ENCODE peak calls at places on chromosome 7, in seven cellular contexts. Z, B, M, X, H, I and D are unnamed samples.

GRCh38 chr7:66213637-66214036 is 8.5 kb downstream of the TPST1 start:
- DNase-seq in M (no peak), I (peak; percentile 28), Z (peak; percentile 25), X (no peak), H (no peak), B (no peak), D (no peak)

GRCh38 chr7:22665816-22666375 is 61.1 kb upstream of the IL6 start:
- DNase-seq in M (no peak), I (no peak), X (no peak), Z (peak; percentile 53), H (no peak), B (no peak), D (no peak)

GRCh38 chr7:78141533-78142281 is 343.1 kb downstream of the PHTF2 start:
- DNase-seq in H (no peak), I (peak; percentile 83), B (no peak), X (no peak), Z (peak; percentile 88), M (no peak), D (no peak)

GRCh38 chr7:151901828-151902227 is 24.9 kb upstream of the PRKAG2 start:
- DNase-seq in H (no peak), Z (no peak), X (no peak), I (no peak), B (no peak), M (no peak), D (no peak)

GRCh38 chr7:131652194-131652593 is 95.8 kb upstream of the PODXL start:
- DNase-seq in B (no peak), X (no peak), M (no peak), H (no peak), I (no peak), Z (no peak), D (no peak)

GRCh38 chr7:2162959-2163358 is 69.8 kb downstream of the MAD1L1 start:
- DNase-seq in M (no peak), X (no peak), B (no peak), H (no peak), Z (no peak), I (no peak), D (no peak)

GRCh38 chr7:71140264-71140663 is 8.3 kb downstream of the GALNT17 start:
- DNase-seq in M (no peak), X (no peak), I (no peak), Z (no peak), H (no peak), B (no peak), D (no peak)

GRCh38 chr7:5867060-5867459 is 13.5 kb upstream of the OCM start:
- DNase-seq in M (no peak), H (no peak), Z (no peak), X (no peak), I (no peak), B (no peak), D (no peak)

GRCh38 chr7:100544949-100545635 is 6.1 kb downstream of the AGFG2 start:
- DNase-seq in B (no peak), Z (peak; percentile 26), I (no peak), X (no peak), H (no peak), M (no peak), D (peak; percentile 51)

GRCh38 chr7:55348502-55348901 is 16.6 kb upstream of the LANCL2 start:
- DNase-seq in Z (peak; percentile 37), B (no peak), M (no peak), H (no peak), I (no peak), X (no peak), D (peak; percentile 74)

GRCh38 chr7:116277070-116277469 is 66.7 kb downstream of the TES start:
- DNase-seq in B (no peak), M (no peak), I (no peak), H (no peak), Z (no peak), X (no peak), D (no peak)

GRCh38 chr7:151732834-151733585 is 143.9 kb downstream of the PRKAG2 start:
- DNase-seq in Z (peak; percentile 36), M (no peak), X (no peak), H (no peak), B (no peak), I (peak; percentile 49), D (peak; percentile 16)

GRCh38 chr7:33909755-33910154 is 4.4 kb downstream of the BMPER start:
- DNase-seq in H (no peak), Z (no peak), X (no peak), M (no peak), B (no peak), I (no peak), D (no peak)

GRCh38 chr7:157824011-157824818 is 487.4 kb downstream of the DNAJB6 start:
- DNase-seq in B (no peak), X (no peak), Z (no peak), I (no peak), H (no peak), M (no peak), D (no peak)

GRCh38 chr7:138116156-138116555 is 39.9 kb downstream of the AKR1D1 start:
- DNase-seq in H (no peak), M (no peak), B (peak; percentile 91), X (no peak), I (peak; percentile 72), Z (peak; percentile 32), D (peak; percentile 64)

GRCh38 chr7:123282181-123282580 is 82.4 kb upstream of the SLC13A1 start:
- DNase-seq in Z (no peak), H (no peak), B (peak; percentile 34), I (peak; percentile 30), M (no peak), X (no peak), D (no peak)

GRCh38 chr7:105199372-105199771 is 185.4 kb downstream of the KMT2E start:
- DNase-seq in M (no peak), X (no peak), B (no peak), I (peak; percentile 32), Z (peak; percentile 24), H (no peak), D (no peak)

GRCh38 chr7:153470004-153470671 is 582.1 kb upstream of the DPP6 start:
- DNase-seq in I (no peak), X (no peak), M (no peak), H (no peak), B (no peak), Z (no peak), D (no peak)

GRCh38 chr7:1473864-1474512 is 14.7 kb upstream of the MICALL2 start:
- DNase-seq in B (peak; percentile 92), M (peak; percentile 96), Z (peak; percentile 79), I (peak; percentile 77), H (peak; percentile 94), X (peak; percentile 78), D (peak; percentile 94)

GRCh38 chr7:47269466-47269836 is 312.5 kb downstream of the TNS3 start:
- DNase-seq in B (no peak), I (no peak), H (no peak), X (no peak), Z (no peak), M (no peak), D (no peak)

GRCh38 chr7:48089415-48089975 is 430 bp downstream of the UPP1 start:
- DNase-seq in B (peak; percentile 91), M (peak; percentile 91), X (no peak), H (no peak), Z (no peak), I (no peak), D (peak; percentile 78)

GRCh38 chr7:68888971-68889385 is 709.3 kb upstream of the AUTS2 start:
- DNase-seq in B (peak; percentile 40), M (no peak), H (no peak), Z (no peak), X (no peak), I (no peak), D (no peak)
- H3K4ac ChIP-seq in B (no peak overlapping the region), M (no peak overlapping the region), H (no peak overlapping the region), Z (no peak overlapping the region), X (no peak overlapping the region), I (no peak overlapping the region), D (no peak overlapping the region)

GRCh38 chr7:106915407-106915806 is 50.3 kb downstream of the PIK3CG start:
- DNase-seq in I (no peak), X (no peak), Z (no peak), M (no peak), B (no peak), H (no peak), D (no peak)

GRCh38 chr7:106911959-106912358 is 46.9 kb downstream of the PIK3CG start:
- DNase-seq in I (no peak), H (no peak), X (no peak), B (no peak), Z (no peak), M (no peak), D (no peak)

GRCh38 chr7:106914018-106914607 is 49.0 kb downstream of the PIK3CG start:
- DNase-seq in Z (no peak), H (no peak), M (no peak), B (no peak), X (no peak), I (no peak), D (no peak)

GRCh38 chr7:106916689-106917088 is 51.6 kb downstream of the PIK3CG start:
- DNase-seq in Z (peak; percentile 15), X (no peak), H (no peak), M (no peak), I (no peak), B (no peak), D (no peak)

GRCh38 chr7:106915873-106916272 is 50.8 kb downstream of the PIK3CG start:
- DNase-seq in M (no peak), Z (no peak), H (no peak), B (no peak), X (no peak), I (no peak), D (no peak)
- H2AK5ac ChIP-seq in M (no peak overlapping the region), Z (no peak overlapping the region), H (no peak overlapping the region), B (no peak overlapping the region), X (no peak overlapping the region), I (no peak overlapping the region), D (no peak overlapping the region)

DNA sequence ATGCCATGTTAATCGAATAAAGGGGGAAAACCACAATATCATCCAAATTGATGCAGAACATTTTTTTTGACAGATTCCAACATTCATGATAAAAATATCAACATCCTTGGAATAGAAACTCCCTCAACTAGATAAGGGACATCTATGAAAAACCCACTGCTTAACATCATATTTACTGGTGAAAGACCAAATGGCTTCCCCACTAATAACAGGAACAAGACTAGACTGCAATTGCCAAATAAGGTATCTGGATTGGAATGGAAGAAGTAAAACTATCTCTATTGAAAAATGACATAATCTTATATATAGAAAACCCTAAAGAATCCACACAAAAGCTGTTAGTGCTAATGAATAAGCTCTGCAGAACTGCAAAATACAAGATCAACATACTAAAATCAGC is 27.8 kb downstream of the SMURF1 start:
- DNase-seq in M (no peak), X (no peak), B (no peak), H (no peak), Z (no peak), I (no peak), D (no peak)
- H3K4me2 ChIP-seq in M (no peak overlapping the region), X (no peak overlapping the region), B (no peak overlapping the region), H (no peak overlapping the region), Z (no peak overlapping the region), I (no peak overlapping the region), D (no peak overlapping the region)

DNA sequence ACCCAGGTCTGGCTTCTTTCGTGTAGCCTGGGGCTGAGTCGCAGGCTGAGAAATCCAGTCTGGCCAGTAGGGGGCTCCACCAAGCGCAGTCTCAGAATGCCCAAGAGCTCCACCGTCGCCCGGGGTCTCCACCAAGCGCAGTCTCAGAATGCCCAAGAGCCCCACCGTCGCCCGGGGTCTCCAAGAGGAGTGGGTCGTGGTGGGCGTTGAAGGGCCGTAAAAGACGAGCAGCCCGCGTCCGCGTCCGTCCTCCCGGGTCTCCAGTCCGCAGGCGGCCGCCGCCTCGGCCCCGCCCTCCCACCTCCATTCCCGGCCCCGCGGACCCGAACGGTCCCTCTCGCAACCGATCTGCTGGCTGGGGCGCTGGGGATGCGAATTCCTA is 890 bp upstream of the ZYX start:
- DNase-seq in B (peak; percentile 93), H (peak; percentile 96), M (peak; percentile 87), X (peak; percentile 89), I (peak; percentile 88), Z (peak; percentile 82), D (peak; percentile 93)
- H3K4ac ChIP-seq in B (peak overlapping the region; percentile 100), H (peak overlapping the region; percentile 32), M (peak overlapping the region; percentile 80), X (no peak overlapping the region), I (peak overlapping the region; percentile 98), Z (peak overlapping the region; percentile 96), D (peak overlapping the region; percentile 93)

GRCh38 chr7:79434098-79434497 is 19.4 kb downstream of the MAGI2 start:
- DNase-seq in Z (peak; percentile 90), B (no peak), X (no peak), M (no peak), H (no peak), I (peak; percentile 68), D (no peak)
- H2AK5ac ChIP-seq in Z (no peak overlapping the region), B (no peak overlapping the region), X (no peak overlapping the region), M (no peak overlapping the region), H (no peak overlapping the region), I (no peak overlapping the region), D (no peak overlapping the region)